ENCODE peak calls at places on chromosomes 16 and 17, in six cellular contexts. J, K, M, L, S and O are unnamed samples.

GRCh38 chr17:2683912-2684311 is 27.7 kb downstream of the CLUH start:
- DNase-seq in J (no peak), K (no peak), M (no peak), L (no peak), S (no peak), O (no peak)

GRCh38 chr16:80806957-80807356 is 2.6 kb upstream of the CDYL2 start:
- DNase-seq in J (peak; percentile 43), K (peak; percentile 21), M (no peak), L (no peak), S (peak; percentile 49), O (peak; percentile 74)

GRCh38 chr17:55527520-55528118 is 16.4 kb upstream of the SMIM36 start:
- DNase-seq in J (peak; percentile 21), K (no peak), M (no peak), L (no peak), S (peak; percentile 24), O (peak; percentile 38)

GRCh38 chr17:43658890-43659289 is 2.8 kb downstream of the MEOX1 start:
- DNase-seq in J (no peak), K (no peak), M (no peak), L (no peak), S (no peak), O (no peak)

GRCh38 chr17:50931003-50931878 is 65.1 kb upstream of the TOB1 start:
- DNase-seq in J (peak; percentile 84), K (peak; percentile 36), M (peak; percentile 88), L (peak; percentile 63), S (no peak), O (peak; percentile 78)

GRCh38 chr17:13520899-13521572 is 80.7 kb downstream of the HS3ST3A1 start:
- DNase-seq in J (peak; percentile 21), K (no peak), M (no peak), L (no peak), S (no peak), O (no peak)

GRCh38 chr17:66302761-66303626 is 581 bp downstream of the PRKCA start:
- DNase-seq in J (peak; percentile 34), K (peak; percentile 32), M (peak; percentile 35), L (peak; percentile 20), S (peak; percentile 22), O (no peak)

GRCh38 chr17:49224198-49224996 is 6.2 kb downstream of the PHOSPHO1 start:
- DNase-seq in J (no peak), K (peak; percentile 25), M (no peak), L (peak; percentile 48), S (no peak), O (no peak)

GRCh38 chr17:78416311-78416711 is 37.9 kb downstream of the PGS1 start:
- DNase-seq in J (peak; percentile 75), K (no peak), M (no peak), L (no peak), S (no peak), O (no peak)

GRCh38 chr16:26614102-26614864 is 452.4 kb upstream of the C16orf82 start:
- DNase-seq in J (no peak), K (no peak), M (no peak), L (no peak), S (no peak), O (no peak)

GRCh38 chr16:62831235-62831634 is 795.0 kb upstream of the CDH8 start:
- DNase-seq in J (no peak), K (no peak), M (no peak), L (no peak), S (no peak), O (no peak)

GRCh38 chr16:86063696-86064405 is 164.9 kb downstream of the IRF8 start:
- DNase-seq in J (no peak), K (no peak), M (no peak), L (no peak), S (no peak), O (no peak)

GRCh38 chr17:32120086-32120485 is 22.2 kb upstream of the RHOT1 start:
- DNase-seq in J (no peak), K (no peak), M (no peak), L (no peak), S (no peak), O (no peak)